ENCODE peak calls at places on chromosomes 12 and 14, in five cellular contexts. X is NB4; H is astrocyte of the spinal cord; G is NCI-H2081; V is effector memory CD4-positive, alpha-beta T cell. L is an unnamed sample.

GRCh38 chr12:130184531-130185090 is 22.3 kb downstream of the FZD10 start:
- DNase-seq in X (no peak), H (no peak), G (no peak), V (no peak), L (no peak)

GRCh38 chr14:76564471-76565119 is 188.7 kb downstream of the ESRRB start:
- DNase-seq in X (peak), H (no peak), G (no peak), V (no peak), L (no peak)

GRCh38 chr14:77457115-77457521 is 283 bp downstream of the VIPAS39 start:
- DNase-seq in X (no peak), H (no peak), G (no peak), V (no peak), L (no peak)

GRCh38 chr12:127928615-127929014 is 338.4 kb upstream of the TMEM132C start:
- DNase-seq in X (no peak), H (peak), G (no peak), V (no peak), L (no peak)

GRCh38 chr12:43957732-43958131 is 121.9 kb downstream of the TMEM117 start:
- DNase-seq in X (peak), H (peak), G (peak), V (no peak), L (peak)

GRCh38 chr12:48988030-48988649 is 10.0 kb downstream of the WNT1 start:
- DNase-seq in X (peak), H (no peak), G (peak), V (peak), L (peak)

GRCh38 chr12:112126000-112126431 is 656 bp downstream of the TRAFD1 start:
- DNase-seq in X (no peak), H (peak), G (no peak), V (no peak), L (peak)

GRCh38 chr14:101857226-101857625 is 95.7 kb downstream of the PPP2R5C start:
- DNase-seq in X (no peak), H (no peak), G (no peak), V (no peak), L (no peak)

GRCh38 chr12:49200882-49201594 is 12.2 kb upstream of the TUBA1A start:
- DNase-seq in X (peak), H (peak), G (peak), V (no peak), L (peak)

GRCh38 chr12:55957106-55957859 is 8.6 kb downstream of the PMEL start:
- DNase-seq in X (no peak), H (no peak), G (no peak), V (no peak), L (no peak)

GRCh38 chr14:80959448-80960006 is 4.1 kb downstream of the TSHR start:
- DNase-seq in X (peak), H (no peak), G (peak), V (no peak), L (no peak)

GRCh38 chr12:52496590-52497071 is 3.6 kb upstream of the KRT6A start:
- DNase-seq in X (peak), H (peak), G (no peak), V (no peak), L (no peak)

GRCh38 chr14:88551936-88552565 is 2.8 kb downstream of the PTPN21 start:
- DNase-seq in X (no peak), H (peak), G (no peak), V (no peak), L (no peak)

GRCh38 chr12:122687091-122687490 is 16.1 kb downstream of the HCAR2 start:
- DNase-seq in X (no peak), H (no peak), G (peak), V (no peak), L (no peak)

GRCh38 chr14:99575043-99576023 is 28.7 kb downstream of the CCDC85C start:
- DNase-seq in X (peak), H (no peak), G (peak), V (no peak), L (peak)

GRCh38 chr12:117521327-117521726 is 159.9 kb upstream of the NOS1 start:
- DNase-seq in X (peak), H (no peak), G (no peak), V (no peak), L (no peak)

GRCh38 chr12:105214141-105214540 is 21.8 kb downstream of the APPL2 start:
- DNase-seq in X (no peak), H (peak), G (no peak), V (no peak), L (no peak)

L was measured in KBM-7.